ENCODE peak calls at places on chromosomes 1 and 21, in six cellular contexts. H is stimulated activated naive CD8-positive, alpha-beta T cell treated with anti-CD3 and anti-CD28 coated beads, Interleukin-15, Interleukin-2, amounts not matched to agents 100 U/mL and 50 U/mL, for 24 hours; V is substantia nigra; E is uterus; X is neuronal stem cell; M is stimulated activated CD4-positive, alpha-beta T cell treated with anti-CD3 and anti-CD28 coated beads, Interleukin-1b, Interleukin-23, amount 100 ng/mL, for 4 hours. F is an unnamed sample.
A peak's percentile ranks its signal among the peaks of the same experiment; 100 is the strongest.

GRCh38 chr1:167996266-167996665 is 59.4 kb upstream of the MPC2 start:
- DNase-seq in H (no peak), V (no peak), E (no peak), X (no peak), M (no peak), F (no peak)

GRCh38 chr1:6123083-6123482 is 57.0 kb downstream of the CHD5 start:
- DNase-seq in H (no peak), V (no peak), E (no peak), X (no peak), M (no peak), F (no peak)

GRCh38 chr1:116754203-116754977 is at the start of gene CD2:
- DNase-seq in H (no peak), V (no peak), E (no peak), X (no peak), M (no peak), F (no peak)

GRCh38 chr1:165661691-165662090 is 30.7 kb downstream of the MGST3 start:
- DNase-seq in H (no peak), V (no peak), E (no peak), X (no peak), M (no peak), F (no peak)

GRCh38 chr1:71908313-71908712 is 374.0 kb downstream of the NEGR1 start:
- DNase-seq in H (no peak), V (no peak), E (no peak), X (no peak), M (no peak), F (no peak)

GRCh38 chr21:17798796-17799195 is 20.4 kb downstream of the C21orf91 start:
- DNase-seq in H (no peak), V (no peak), E (no peak), X (no peak), M (no peak), F (no peak)

GRCh38 chr1:106435269-106435668 is 621.2 kb upstream of the PRMT6 start:
- DNase-seq in H (no peak), V (no peak), E (no peak), X (no peak), M (no peak), F (no peak)

GRCh38 chr1:226738995-226739695 is at the start of gene ITPKB:
- DNase-seq in H (peak; percentile 59), V (no peak), E (peak; percentile 68), X (no peak), M (peak; percentile 30), F (peak; percentile 46)

GRCh38 chr1:151990856-151991198 is 2.8 kb downstream of the S100A10 start:
- DNase-seq in H (no peak), V (no peak), E (peak; percentile 31), X (no peak), M (no peak), F (no peak)